ENCODE peak calls at places on chromosomes 3 and 15, in six cellular contexts. I is PC-9, R is endodermal cell, D is DND-41, Y is heart right ventricle, A is tibial nerve. V is an unnamed sample.

GRCh38 chr3:158725348-158725966 is 6.8 kb downstream of the RARRES1 start:
- DNase-seq in I (peak; percentile 49), R (peak; percentile 27), D (no peak), Y (peak; percentile 29), A (no peak), V (peak; percentile 86)

GRCh38 chr3:186105543-186105942 is 3.3 kb downstream of the ETV5 start:
- DNase-seq in I (no peak), R (no peak), D (no peak), Y (no peak), A (no peak), V (no peak)

GRCh38 chr3:112411425-112411824 is 78.5 kb downstream of the CD200 start:
- DNase-seq in I (no peak), R (no peak), D (no peak), Y (no peak), A (no peak), V (no peak)

GRCh38 chr3:171842864-171843511 is at the start of gene TMEM212:
- DNase-seq in I (no peak), R (no peak), D (no peak), Y (no peak), A (no peak), V (peak; percentile 30)

GRCh38 chr3:116474356-116475200 is 29.3 kb upstream of the LSAMP start:
- DNase-seq in I (no peak), R (peak; percentile 43), D (no peak), Y (no peak), A (no peak), V (no peak)

GRCh38 chr3:48214225-48214624 is 9.1 kb upstream of the CAMP start:
- DNase-seq in I (no peak), R (no peak), D (no peak), Y (no peak), A (no peak), V (no peak)

GRCh38 chr3:87182023-87182422 is 45.1 kb upstream of the CHMP2B start:
- DNase-seq in I (no peak), R (no peak), D (no peak), Y (no peak), A (no peak), V (no peak)

GRCh38 chr3:127556565-127556964 is 34.0 kb downstream of the TPRA1 start:
- DNase-seq in I (no peak), R (peak; percentile 81), D (no peak), Y (no peak), A (no peak), V (no peak)

GRCh38 chr15:101167791-101168462 is 83.9 kb downstream of the CHSY1 start:
- DNase-seq in I (peak; percentile 58), R (no peak), D (peak; percentile 91), Y (peak; percentile 86), A (peak; percentile 23), V (peak; percentile 85)

GRCh38 chr3:151135548-151136337 is 50.3 kb downstream of the MED12L start:
- DNase-seq in I (peak; percentile 30), R (no peak), D (peak; percentile 83), Y (no peak), A (no peak), V (no peak)

GRCh38 chr3:149581681-149582349 is 76.0 kb downstream of the WWTR1 start:
- DNase-seq in I (peak; percentile 87), R (peak; percentile 59), D (no peak), Y (no peak), A (no peak), V (peak; percentile 79)

GRCh38 chr15:85646538-85647091 is 148.1 kb downstream of the KLHL25 start:
- DNase-seq in I (no peak), R (no peak), D (no peak), Y (no peak), A (no peak), V (no peak)

GRCh38 chr3:28349397-28350000 is 875 bp upstream of the AZI2 start:
- DNase-seq in I (no peak), R (no peak), D (no peak), Y (no peak), A (peak; percentile 12), V (no peak)

GRCh38 chr15:58521293-58521991 is 89.7 kb downstream of the LIPC start:
- DNase-seq in I (peak; percentile 89), R (peak; percentile 76), D (no peak), Y (peak; percentile 38), A (no peak), V (peak; percentile 94)

GRCh38 chr3:61559108-61559731 is 2.2 kb upstream of the PTPRG start:
- DNase-seq in I (no peak), R (no peak), D (no peak), Y (no peak), A (no peak), V (no peak)

GRCh38 chr3:133568294-133569014 is 5.0 kb upstream of the CDV3 start:
- DNase-seq in I (peak; percentile 68), R (no peak), D (no peak), Y (no peak), A (no peak), V (peak; percentile 67)

GRCh38 chr3:188191460-188191859 is 37.5 kb downstream of the LPP start:
- DNase-seq in I (no peak), R (peak; percentile 42), D (no peak), Y (no peak), A (no peak), V (no peak)

GRCh38 chr3:113293348-113293747 is 82.0 kb downstream of the BOC start:
- DNase-seq in I (no peak), R (no peak), D (no peak), Y (no peak), A (no peak), V (no peak)

GRCh38 chr3:97680210-97680609 is 84.3 kb upstream of the ARL6 start:
- DNase-seq in I (no peak), R (no peak), D (no peak), Y (no peak), A (no peak), V (no peak)

GRCh38 chr15:76393614-76394013 is 57.0 kb downstream of the ISL2 start:
- DNase-seq in I (no peak), R (no peak), D (peak; percentile 27), Y (no peak), A (no peak), V (no peak)

GRCh38 chr3:65532749-65533148 is 506.0 kb downstream of the MAGI1 start:
- DNase-seq in I (no peak), R (no peak), D (no peak), Y (no peak), A (no peak), V (no peak)

GRCh38 chr3:179558742-179559364 is 3.9 kb upstream of the ACTL6A start:
- DNase-seq in I (peak; percentile 73), R (peak; percentile 90), D (peak; percentile 61), Y (peak; percentile 76), A (peak; percentile 31), V (peak; percentile 58)

GRCh38 chr3:132378846-132379245 is 38.5 kb upstream of the DNAJC13 start:
- DNase-seq in I (no peak), R (no peak), D (no peak), Y (no peak), A (no peak), V (no peak)

GRCh38 chr3:177150970-177151627 is 46.2 kb downstream of the TBL1XR1 start:
- DNase-seq in I (peak; percentile 27), R (no peak), D (no peak), Y (no peak), A (no peak), V (peak; percentile 55)

GRCh38 chr15:69491051-69491505 is 38.5 kb downstream of the RPLP1 start:
- DNase-seq in I (no peak), R (peak; percentile 24), D (no peak), Y (no peak), A (peak; percentile 71), V (no peak)

GRCh38 chr3:16301490-16301889 is 36.5 kb downstream of the OXNAD1 start:
- DNase-seq in I (no peak), R (no peak), D (peak; percentile 65), Y (no peak), A (no peak), V (no peak)

GRCh38 chr15:89792106-89792805 is 16.1 kb downstream of the MESP2 start:
- DNase-seq in I (no peak), R (no peak), D (no peak), Y (no peak), A (no peak), V (no peak)

GRCh38 chr3:150022406-150023238 is 51.9 kb upstream of the PFN2 start:
- DNase-seq in I (no peak), R (peak; percentile 70), D (no peak), Y (no peak), A (no peak), V (no peak)

GRCh38 chr3:23712656-23713559 is 92.8 kb upstream of the UBE2E1 start:
- DNase-seq in I (peak; percentile 59), R (peak; percentile 91), D (no peak), Y (peak; percentile 63), A (peak; percentile 23), V (no peak)

GRCh38 chr3:11050666-11051323 is 58.2 kb downstream of the SLC6A1 start:
- DNase-seq in I (no peak), R (no peak), D (no peak), Y (no peak), A (no peak), V (no peak)

GRCh38 chr3:11045536-11045935 is 53.0 kb downstream of the SLC6A1 start:
- DNase-seq in I (no peak), R (peak; percentile 69), D (no peak), Y (no peak), A (no peak), V (no peak)

DNA sequence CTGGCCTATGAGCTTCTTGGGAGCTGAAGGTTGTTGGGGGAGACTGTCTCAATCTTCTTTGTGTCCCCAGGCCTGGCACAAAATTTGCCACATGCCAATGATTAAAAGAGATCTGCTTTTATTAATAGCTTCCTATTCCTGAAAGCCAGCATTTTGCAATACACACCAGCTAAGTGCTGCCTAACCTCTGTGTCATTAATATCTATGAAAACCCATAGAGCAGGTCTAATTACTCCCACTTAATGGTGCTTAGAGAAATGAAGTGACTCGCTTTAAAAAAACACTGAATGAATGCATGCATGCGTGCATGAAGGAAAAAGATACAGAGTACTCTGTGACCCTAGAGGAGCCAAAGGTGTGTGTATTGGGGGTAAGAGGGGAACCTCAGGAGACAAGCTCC is 55.0 kb downstream of the SLC6A1 start:
- DNase-seq in I (no peak), R (no peak), D (no peak), Y (no peak), A (no peak), V (no peak)
- H3K27me3 ChIP-seq in I (peaks cover 92% of the 10 kb centered on the region), R (no peaks in the 10 kb centered on the region), D (peaks cover 4% of the 10 kb centered on the region), Y (no peaks in the 10 kb centered on the region), A (peaks cover 3% of the 10 kb centered on the region), V (peaks cover 23% of the 10 kb centered on the region)

GRCh38 chr3:183454064-183454463 is 25.6 kb upstream of the MCF2L2 start:
- DNase-seq in I (no peak), R (no peak), D (no peak), Y (no peak), A (no peak), V (no peak)
- H3K4me3 ChIP-seq in I (no peak overlapping the region), R (no peak overlapping the region), D (no peak overlapping the region), Y (no peak overlapping the region), A (no peak overlapping the region), V (no peak overlapping the region)

GRCh38 chr15:78213956-78214355 is 20.4 kb downstream of the ACSBG1 start:
- DNase-seq in I (no peak), R (no peak), D (no peak), Y (no peak), A (no peak), V (no peak)
- H3K4me1 ChIP-seq in I (peaks cover 88% of the 10 kb centered on the region), R (peaks cover 13% of the 10 kb centered on the region), D (no peaks in the 10 kb centered on the region), Y (peaks cover 59% of the 10 kb centered on the region), A (no peaks in the 10 kb centered on the region), V (peaks cover 21% of the 10 kb centered on the region)

DNA sequence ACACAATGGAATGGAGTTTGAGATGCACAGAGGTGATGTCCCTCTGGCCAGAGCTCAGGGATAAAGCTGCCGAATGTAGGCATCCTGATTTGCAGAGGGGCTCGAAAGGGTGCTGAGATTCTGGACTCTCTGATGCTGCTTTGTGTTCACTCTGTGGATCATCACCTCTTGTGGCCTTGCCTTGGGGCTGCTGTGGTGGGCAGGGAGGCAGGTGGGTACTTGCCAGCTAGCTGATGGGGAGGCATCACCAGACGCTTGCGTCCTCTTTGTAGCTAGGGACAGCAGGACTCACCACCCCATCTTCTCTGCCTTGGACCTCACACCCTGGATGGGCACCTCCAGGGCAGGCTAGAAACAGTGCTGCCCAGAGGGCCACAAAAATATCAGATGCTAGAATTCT is 14.6 kb upstream of the RASGRF1 start:
- DNase-seq in I (no peak), R (peak; percentile 11), D (no peak), Y (no peak), A (no peak), V (no peak)
- H3K27me3 ChIP-seq in I (peaks cover 16% of the 10 kb centered on the region), R (peaks cover 17% of the 10 kb centered on the region), D (peaks cover 5% of the 10 kb centered on the region), Y (no peaks in the 10 kb centered on the region), A (peaks cover 22% of the 10 kb centered on the region), V (peaks cover 6% of the 10 kb centered on the region)

V was measured in SJSA1.